ENCODE peak calls at places on chromosomes 12 and 14, in six cellular contexts. L, N, H, I, C and K are unnamed samples.

GRCh38 chr12:108597559-108598471 is at the start of gene TMEM119:
- DNase-seq in L (no peak), N (no peak), H (peak; percentile 46), I (peak; percentile 80), C (no peak), K (no peak)

GRCh38 chr14:105473033-105473676 is 1.5 kb upstream of the CRIP2 start:
- DNase-seq in L (no peak), N (no peak), H (no peak), I (peak; percentile 83), C (no peak), K (no peak)

GRCh38 chr12:45729233-45730115 is at the start of gene ARID2:
- DNase-seq in L (peak; percentile 58), N (peak; percentile 74), H (peak; percentile 76), I (peak; percentile 85), C (peak; percentile 50), K (peak; percentile 53)

GRCh38 chr12:10392394-10392930 is 2.6 kb upstream of the KLRK1 start:
- DNase-seq in L (no peak), N (peak; percentile 30), H (peak; percentile 90), I (peak; percentile 72), C (no peak), K (no peak)

GRCh38 chr12:105955608-105955931 is 183.2 kb downstream of the NUAK1 start:
- DNase-seq in L (no peak), N (no peak), H (no peak), I (no peak), C (no peak), K (no peak)

GRCh38 chr12:108806350-108806749 is 51.0 kb downstream of the SSH1 start:
- DNase-seq in L (no peak), N (no peak), H (no peak), I (no peak), C (no peak), K (no peak)

GRCh38 chr14:61608245-61609142 is 86.8 kb upstream of the HIF1A start:
- DNase-seq in L (no peak), N (no peak), H (no peak), I (no peak), C (no peak), K (no peak)

GRCh38 chr14:37824936-37825698 is 229.7 kb downstream of the TTC6 start:
- DNase-seq in L (no peak), N (no peak), H (no peak), I (no peak), C (no peak), K (no peak)

GRCh38 chr14:71361335-71361734 is 454.1 kb downstream of the PCNX1 start:
- DNase-seq in L (no peak), N (no peak), H (peak; percentile 49), I (no peak), C (no peak), K (no peak)

GRCh38 chr12:3531496-3531895 is 40.5 kb downstream of the PRMT8 start:
- DNase-seq in L (no peak), N (no peak), H (no peak), I (no peak), C (no peak), K (no peak)

GRCh38 chr12:114684870-114685273 is 897 bp upstream of the TBX3 start:
- DNase-seq in L (no peak), N (no peak), H (no peak), I (no peak), C (no peak), K (no peak)

GRCh38 chr12:76554411-76555225 is 5.0 kb downstream of the OSBPL8 start:
- DNase-seq in L (no peak), N (no peak), H (no peak), I (no peak), C (no peak), K (no peak)

GRCh38 chr14:65041434-65041915 is 54.8 kb downstream of the FNTB start:
- DNase-seq in L (no peak), N (no peak), H (no peak), I (no peak), C (no peak), K (no peak)

GRCh38 chr12:60071759-60072191 is 475.9 kb downstream of the SLC16A7 start:
- DNase-seq in L (no peak), N (no peak), H (no peak), I (no peak), C (no peak), K (no peak)